ENCODE peak calls at places on chromosomes 2 and 18, in eight cellular contexts. O is lower leg skin, V is coronary artery, U is activated B cell treated with CpG ODN at 0.5 μM for 24 hours, Q is SK-N-SH, R is endothelial cell of umbilical vein, F is BE2C, I is endodermal cell. C is an unnamed sample.

GRCh38 chr18:28189400-28190239 is 12.7 kb upstream of the CDH2 start:
- DNase-seq in O (no peak), Q (peak; percentile 25), I (peak; percentile 82), R (peak; percentile 73), V (no peak), F (peak; percentile 15), U (no peak), C (no peak)

GRCh38 chr2:212135739-212136138 is 402.9 kb downstream of the ERBB4 start:
- DNase-seq in U (no peak), R (peak; percentile 49), F (peak; percentile 8), O (no peak), Q (no peak), I (no peak), V (no peak), C (no peak)

GRCh38 chr2:45554764-45555163 is 56.3 kb downstream of the SRBD1 start:
- DNase-seq in V (no peak), F (no peak), Q (no peak), I (no peak), R (peak; percentile 45), U (no peak), O (no peak), C (no peak)

GRCh38 chr2:80489718-80490117 is 185.2 kb upstream of the LRRTM1 start:
- DNase-seq in V (no peak), I (no peak), U (no peak), F (no peak), O (no peak), Q (no peak), R (peak; percentile 34), C (no peak)

GRCh38 chr2:55838653-55839052 is 84.9 kb downstream of the EFEMP1 start:
- DNase-seq in R (no peak), Q (no peak), V (no peak), O (no peak), I (no peak), F (no peak), U (no peak), C (no peak)

GRCh38 chr2:102620367-102620766 is 1.0 kb downstream of the SLC9A2 start:
- DNase-seq in I (peak; percentile 71), O (no peak), Q (no peak), F (no peak), V (no peak), R (no peak), U (no peak), C (no peak)

GRCh38 chr18:32777049-32777448 is 4.2 kb upstream of the KLHL14 start:
- DNase-seq in U (no peak), R (no peak), F (no peak), I (no peak), Q (no peak), O (no peak), V (no peak), C (no peak)

GRCh38 chr2:165376571-165376975 is 92.9 kb upstream of the CSRNP3 start:
- DNase-seq in O (no peak), R (peak; percentile 74), Q (no peak), F (no peak), I (no peak), V (no peak), U (no peak), C (no peak)

GRCh38 chr2:11752906-11753305 is 6.5 kb downstream of the LPIN1 start:
- DNase-seq in I (no peak), U (no peak), O (no peak), V (no peak), F (peak; percentile 33), Q (peak; percentile 81), R (no peak), C (no peak)

GRCh38 chr2:139020287-139020686 is 240.1 kb upstream of the NXPH2 start:
- DNase-seq in Q (no peak), V (no peak), O (no peak), R (no peak), U (no peak), I (no peak), F (no peak), C (no peak)

GRCh38 chr2:109030870-109031480 is 42.0 kb upstream of the EDAR start:
- DNase-seq in R (no peak), O (peak; percentile 56), V (no peak), F (no peak), U (no peak), I (no peak), Q (no peak), C (no peak)

GRCh38 chr2:233386382-233387041 is 32.2 kb downstream of the DGKD start:
- DNase-seq in R (peak; percentile 20), V (no peak), F (no peak), U (no peak), O (no peak), I (no peak), Q (no peak), C (no peak)

GRCh38 chr18:11689031-11689971 is at the start of gene GNAL:
- DNase-seq in I (peak; percentile 95), R (peak; percentile 60), U (peak; percentile 29), V (peak; percentile 84), O (peak; percentile 92), F (peak; percentile 63), Q (peak; percentile 79), C (no peak)

GRCh38 chr2:134705861-134706586 is 12.8 kb downstream of the TMEM163 start:
- DNase-seq in I (peak; percentile 76), Q (no peak), O (no peak), U (no peak), V (no peak), F (no peak), R (no peak), C (no peak)

GRCh38 chr2:212730994-212731393 is 192.4 kb upstream of the ERBB4 start:
- DNase-seq in F (no peak), R (no peak), O (no peak), Q (no peak), I (no peak), U (no peak), V (no peak), C (no peak)

GRCh38 chr2:232339121-232340081 is 39.1 kb upstream of the ALPP start:
- DNase-seq in I (peak; percentile 89), U (no peak), Q (no peak), F (no peak), V (no peak), O (no peak), R (no peak), C (no peak)
- TF ChIP-seq CTCF in I (peak; percentile 68), U (no peak), Q (no peak), F (peak; percentile 20), V (no peak), O (no peak), R (peak; percentile 20), C (no peak)

GRCh38 chr2:52821631-52822030 is 946.0 kb upstream of the CHAC2 start:
- DNase-seq in I (no peak), R (no peak), U (no peak), O (no peak), Q (no peak), V (no peak), F (no peak), C (no peak)
- TF ChIP-seq CTCF in I (peak; percentile 55), R (no peak), U (no peak), O (no peak), Q (peak; percentile 17), V (no peak), F (peak; percentile 36), C (peak; percentile 31)

GRCh38 chr2:240557101-240557751 is 562 bp downstream of the ANKMY1 start:
- DNase-seq in F (peak; percentile 12), U (no peak), Q (no peak), V (no peak), R (no peak), I (no peak), O (peak; percentile 85), C (no peak)
- TF ChIP-seq CTCF in F (no peak), U (no peak), Q (no peak), V (no peak), R (no peak), I (peak; percentile 7), O (no peak), C (no peak)

GRCh38 chr2:61009355-61009754 is 8.2 kb upstream of the PEX13 start:
- DNase-seq in I (no peak), V (no peak), U (no peak), O (no peak), F (no peak), R (no peak), Q (no peak), C (no peak)

GRCh38 chr2:61005736-61006135 is 11.8 kb upstream of the PEX13 start:
- DNase-seq in Q (no peak), I (no peak), O (no peak), F (no peak), V (no peak), R (no peak), U (no peak), C (no peak)

GRCh38 chr2:61011649-61012048 is 5.9 kb upstream of the PEX13 start:
- DNase-seq in R (no peak), U (no peak), Q (no peak), F (no peak), I (no peak), V (no peak), O (no peak), C (no peak)

GRCh38 chr2:61006486-61007105 is 10.9 kb upstream of the PEX13 start:
- DNase-seq in F (no peak), V (no peak), O (no peak), I (no peak), Q (no peak), U (no peak), R (no peak), C (no peak)
- TF ChIP-seq CTCF in F (no peak), V (no peak), O (no peak), I (no peak), Q (no peak), U (no peak), R (no peak), C (no peak)

DNA sequence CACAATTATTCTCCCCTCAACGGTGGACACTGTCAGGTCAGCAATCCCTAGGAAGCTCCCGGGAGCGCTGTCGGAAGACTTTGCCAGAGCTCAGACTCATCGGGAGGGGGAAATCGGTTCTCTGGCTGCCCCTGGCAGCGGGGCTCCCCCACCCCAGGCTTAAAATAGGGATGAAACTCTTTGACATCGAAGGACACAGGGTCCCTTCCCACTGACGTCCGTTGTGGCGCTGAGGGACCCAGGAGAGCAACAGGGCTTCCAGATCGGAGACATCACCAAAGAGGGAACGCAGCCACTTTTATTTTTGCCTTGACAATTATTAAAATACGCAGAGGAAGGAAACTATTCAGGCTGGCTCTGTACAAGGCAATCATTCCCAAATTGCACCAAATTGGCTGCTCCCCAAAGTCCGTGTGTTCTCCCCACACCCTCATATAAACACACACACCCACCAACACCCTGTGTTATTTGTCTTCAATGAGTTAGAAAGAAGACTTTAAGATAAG is 249.0 kb downstream of the CDH20 start:
- DNase-seq in Q (no peak), O (no peak), F (no peak), V (peak; percentile 80), U (no peak), I (no peak), R (no peak), C (no peak)
- TF ChIP-seq CTCF in Q (no peak), O (no peak), F (no peak), V (peak; percentile 28), U (no peak), I (no peak), R (no peak), C (no peak)

C was measured in osteocyte.